ENCODE peak calls at places on chromosomes 11 and 22, in four cellular contexts. One of them, this sample, is unnamed.

GRCh38 chr22:29702931-29703594 is 16.7 kb upstream of the CABP7 start:
- DNase-seq in HepG2: no peak
- DNase-seq in K562: no peak
- DNase-seq in H1: no peak
- DNase-seq in this sample: no peak

GRCh38 chr11:36306888-36307287 is 10.8 kb downstream of the PRR5L start:
- DNase-seq in HepG2: peak; percentile 36
- DNase-seq in K562: peak; percentile 31
- DNase-seq in H1: no peak
- DNase-seq in this sample: no peak

GRCh38 chr11:104609297-104609696 is 289.0 kb downstream of the CASP12 start:
- DNase-seq in HepG2: peak; percentile 24
- DNase-seq in K562: no peak
- DNase-seq in H1: peak; percentile 7
- DNase-seq in this sample: peak; percentile 80

GRCh38 chr22:42949159-42949558 is 65.8 kb downstream of the PACSIN2 start:
- DNase-seq in HepG2: no peak
- DNase-seq in K562: no peak
- DNase-seq in H1: no peak
- DNase-seq in this sample: peak; percentile 66

GRCh38 chr11:70281114-70281729 is 10.7 kb downstream of the PPFIA1 start:
- DNase-seq in HepG2: no peak
- DNase-seq in K562: no peak
- DNase-seq in H1: no peak
- DNase-seq in this sample: peak; percentile 67

GRCh38 chr22:46931414-46931813 is 169.0 kb downstream of the TBC1D22A start:
- DNase-seq in HepG2: no peak
- DNase-seq in K562: peak; percentile 9
- DNase-seq in H1: no peak
- DNase-seq in this sample: no peak

GRCh38 chr11:78499971-78500370 is 74.7 kb downstream of the NARS2 start:
- DNase-seq in HepG2: no peak
- DNase-seq in K562: no peak
- DNase-seq in H1: no peak
- DNase-seq in this sample: peak; percentile 5

GRCh38 chr11:5887172-5887571 is 5.8 kb upstream of the OR52E5 start:
- DNase-seq in HepG2: no peak
- DNase-seq in K562: no peak
- DNase-seq in H1: no peak
- DNase-seq in this sample: no peak

GRCh38 chr11:119774180-119774763 is 45.3 kb upstream of the NECTIN1 start:
- DNase-seq in HepG2: peak; percentile 16
- DNase-seq in K562: peak; percentile 36
- DNase-seq in H1: no peak
- DNase-seq in this sample: peak; percentile 10

GRCh38 chr11:1765871-1766718 is 2.4 kb upstream of the CTSD start:
- DNase-seq in HepG2: no peak
- DNase-seq in K562: peak; percentile 25
- DNase-seq in H1: no peak
- DNase-seq in this sample: no peak

DNA sequence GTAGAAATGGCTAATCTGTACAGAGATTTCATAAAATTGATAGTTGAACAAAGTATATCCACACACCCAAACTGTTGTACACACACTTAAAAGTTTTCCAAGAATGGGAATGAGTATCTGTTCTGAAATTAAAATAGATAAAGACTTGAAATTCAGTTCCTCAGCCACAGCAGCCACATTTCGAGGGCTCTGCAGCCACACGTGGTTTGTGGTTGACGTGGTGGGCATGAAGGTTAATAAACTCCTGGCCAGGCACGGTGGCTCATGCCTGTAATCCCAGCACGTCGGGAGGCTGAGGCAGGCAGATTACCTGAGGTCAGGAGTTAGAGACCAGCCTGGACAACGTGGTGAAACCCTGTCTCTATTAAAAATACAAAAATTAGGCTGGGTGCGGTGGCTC is 24.0 kb downstream of the TPST2 start:
- DNase-seq in HepG2: no peak
- DNase-seq in K562: no peak
- DNase-seq in H1: no peak
- DNase-seq in this sample: no peak
- TF ChIP-seq JUN in HepG2: no peak
- TF ChIP-seq JUN in K562: no peak
- TF ChIP-seq JUN in H1: no peak
- TF ChIP-seq JUN in this sample: no peak

GRCh38 chr22:25110846-25111578 is 88.6 kb upstream of the CRYBB3 start:
- DNase-seq in HepG2: peak; percentile 91
- DNase-seq in K562: peak; percentile 40
- DNase-seq in H1: peak; percentile 61
- DNase-seq in this sample: peak; percentile 96
- H3K36me3 ChIP-seq in HepG2: no peaks in the 10 kb centered on the region
- H3K36me3 ChIP-seq in K562: no peaks in the 10 kb centered on the region
- H3K36me3 ChIP-seq in H1: no peaks in the 10 kb centered on the region
- H3K36me3 ChIP-seq in this sample: no peaks in the 10 kb centered on the region

DNA sequence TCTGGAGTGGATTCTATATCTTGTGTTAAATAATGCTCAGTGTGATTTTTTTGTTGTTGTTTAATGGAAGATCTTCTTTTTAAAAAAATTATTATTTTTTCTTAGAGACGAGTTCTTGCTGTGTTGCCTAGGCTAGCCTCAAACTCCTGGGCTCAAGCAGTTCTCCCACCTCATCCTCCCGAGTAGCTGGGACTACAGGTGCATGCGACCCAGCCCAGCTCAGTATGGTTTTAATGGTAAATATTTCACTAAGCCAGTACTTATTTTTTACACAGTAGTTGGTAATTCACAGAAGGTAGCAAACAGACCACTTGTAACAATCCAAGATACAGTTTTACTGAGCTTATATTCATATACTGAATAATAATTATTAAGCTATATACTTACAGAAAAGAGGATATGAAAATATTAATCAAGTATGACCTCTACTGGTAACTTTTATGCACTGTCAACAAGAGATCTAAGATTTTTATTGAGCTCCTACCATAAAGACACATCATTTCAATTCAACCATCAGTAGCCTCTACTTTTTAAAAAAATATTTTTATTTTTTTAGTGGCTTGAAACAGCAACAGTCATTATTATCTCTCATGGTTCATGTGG is 6.1 kb upstream of the CD59 start:
- DNase-seq in HepG2: no peak
- DNase-seq in K562: no peak
- DNase-seq in H1: no peak
- DNase-seq in this sample: peak; percentile 62
- TF ChIP-seq JUN in HepG2: no peak
- TF ChIP-seq JUN in K562: no peak
- TF ChIP-seq JUN in H1: no peak
- TF ChIP-seq JUN in this sample: no peak

GRCh38 chr11:68931911-68932310 is 28.2 kb downstream of the IGHMBP2 start:
- DNase-seq in HepG2: no peak
- DNase-seq in K562: no peak
- DNase-seq in H1: no peak
- DNase-seq in this sample: no peak

GRCh38 chr11:68929706-68930605 is 26.3 kb downstream of the IGHMBP2 start:
- DNase-seq in HepG2: no peak
- DNase-seq in K562: no peak
- DNase-seq in H1: no peak
- DNase-seq in this sample: no peak

GRCh38 chr11:68932358-68932757 is 28.7 kb downstream of the IGHMBP2 start:
- DNase-seq in HepG2: no peak
- DNase-seq in K562: no peak
- DNase-seq in H1: no peak
- DNase-seq in this sample: no peak

GRCh38 chr11:68932933-68933577 is 29.4 kb downstream of the IGHMBP2 start:
- DNase-seq in HepG2: no peak
- DNase-seq in K562: no peak
- DNase-seq in H1: no peak
- DNase-seq in this sample: no peak

DNA sequence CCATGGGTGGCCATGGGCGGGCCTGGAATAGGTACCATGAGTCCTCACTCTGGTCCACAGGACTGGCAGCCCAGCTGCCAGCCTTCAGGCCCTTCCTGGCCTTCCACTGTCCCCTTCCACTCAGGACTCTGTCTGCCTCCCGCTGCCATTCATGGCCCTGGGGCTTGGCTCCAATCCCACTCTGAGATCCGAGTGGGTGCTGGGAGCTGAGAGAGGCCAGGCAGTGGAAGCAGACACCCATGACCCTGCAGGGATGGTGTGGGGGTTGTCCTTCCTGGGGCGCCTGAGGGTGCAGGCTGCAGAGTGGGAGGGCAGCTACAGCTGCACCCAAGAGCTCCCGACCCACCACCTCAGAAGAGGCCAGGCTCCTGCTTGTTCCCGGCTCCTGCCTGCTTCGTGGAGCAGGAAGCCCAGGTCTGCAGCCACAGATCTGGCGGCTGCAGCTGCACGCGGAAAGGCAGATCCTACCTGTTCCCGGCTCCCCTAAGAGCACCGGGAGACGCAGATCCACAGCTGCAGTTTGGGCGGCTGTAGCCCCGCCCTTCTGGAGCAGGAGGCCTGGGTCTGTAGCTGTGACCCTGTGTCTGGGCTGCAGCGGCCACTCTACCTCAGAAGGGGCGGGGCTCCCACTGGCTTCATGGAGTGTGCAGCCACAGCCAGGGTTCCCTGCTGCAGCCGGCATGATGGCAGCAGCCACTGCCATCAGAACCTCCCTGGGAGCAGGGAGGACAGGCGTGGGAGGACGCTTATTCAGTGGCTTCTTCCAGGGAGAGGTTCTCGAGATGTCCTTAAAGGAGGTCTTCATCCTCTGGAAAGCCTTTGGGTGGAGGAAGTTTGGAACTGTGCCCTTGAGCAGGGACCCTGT is 27.5 kb downstream of the IGHMBP2 start:
- DNase-seq in HepG2: no peak
- DNase-seq in K562: no peak
- DNase-seq in H1: no peak
- DNase-seq in this sample: no peak
- H3K36me3 ChIP-seq in HepG2: peaks cover 18% of the 10 kb centered on the region
- H3K36me3 ChIP-seq in K562: peaks cover 87% of the 10 kb centered on the region
- H3K36me3 ChIP-seq in H1: peaks cover 8% of the 10 kb centered on the region
- H3K36me3 ChIP-seq in this sample: peaks cover 44% of the 10 kb centered on the region

GRCh38 chr11:14318581-14318981 is 40.4 kb downstream of the RRAS2 start:
- DNase-seq in HepG2: no peak
- DNase-seq in K562: no peak
- DNase-seq in H1: no peak
- DNase-seq in this sample: peak; percentile 64
- TF ChIP-seq JUN in HepG2: no peak
- TF ChIP-seq JUN in K562: no peak
- TF ChIP-seq JUN in H1: no peak
- TF ChIP-seq JUN in this sample: no peak

GRCh38 chr22:36306227-36306626 is 53.3 kb downstream of the APOL1 start:
- DNase-seq in HepG2: no peak
- DNase-seq in K562: no peak
- DNase-seq in H1: no peak
- DNase-seq in this sample: no peak

GRCh38 chr22:36303874-36304273 is 50.9 kb downstream of the APOL1 start:
- DNase-seq in HepG2: no peak
- DNase-seq in K562: no peak
- DNase-seq in H1: no peak
- DNase-seq in this sample: no peak

GRCh38 chr22:36305813-36306212 is 52.9 kb downstream of the APOL1 start:
- DNase-seq in HepG2: no peak
- DNase-seq in K562: no peak
- DNase-seq in H1: no peak
- DNase-seq in this sample: no peak

GRCh38 chr22:36303115-36303467 is 50.2 kb downstream of the APOL1 start:
- DNase-seq in HepG2: no peak
- DNase-seq in K562: no peak
- DNase-seq in H1: no peak
- DNase-seq in this sample: no peak

GRCh38 chr22:36304429-36304828 is 51.5 kb downstream of the APOL1 start:
- DNase-seq in HepG2: no peak
- DNase-seq in K562: no peak
- DNase-seq in H1: no peak
- DNase-seq in this sample: peak; percentile 64
- H3K36me3 ChIP-seq in HepG2: peaks cover 57% of the 10 kb centered on the region
- H3K36me3 ChIP-seq in K562: peaks cover 83% of the 10 kb centered on the region
- H3K36me3 ChIP-seq in H1: peaks cover 84% of the 10 kb centered on the region
- H3K36me3 ChIP-seq in this sample: peaks cover 83% of the 10 kb centered on the region

GRCh38 chr22:37781434-37782059 is 26.2 kb upstream of the GCAT start:
- DNase-seq in HepG2: peak; percentile 42
- DNase-seq in K562: no peak
- DNase-seq in H1: no peak
- DNase-seq in this sample: no peak
- TF ChIP-seq JUN in HepG2: no peak
- TF ChIP-seq JUN in K562: no peak
- TF ChIP-seq JUN in H1: no peak
- TF ChIP-seq JUN in this sample: no peak

DNA sequence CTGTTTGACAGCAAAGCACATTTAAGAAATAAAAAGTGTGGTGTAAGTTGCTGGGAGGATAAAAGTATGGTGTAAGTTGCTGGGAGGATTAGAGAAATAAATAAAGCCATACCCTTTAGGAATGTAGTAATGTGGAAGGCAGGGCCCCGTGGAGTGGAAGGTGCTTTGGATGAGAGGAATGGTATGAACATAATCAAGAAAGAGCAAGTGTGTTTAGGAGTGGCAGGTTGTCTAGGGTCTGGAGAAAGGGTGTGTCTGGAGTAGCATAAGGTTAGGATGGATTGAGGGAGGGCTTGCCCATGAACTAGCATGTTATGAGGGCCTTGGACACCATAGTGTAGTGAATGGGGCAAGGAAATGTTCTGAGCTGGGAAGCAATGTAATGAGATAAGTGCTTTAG is 18.1 kb downstream of the MRPL16 start:
- DNase-seq in HepG2: no peak
- DNase-seq in K562: no peak
- DNase-seq in H1: no peak
- DNase-seq in this sample: no peak
- H3K36me3 ChIP-seq in HepG2: peaks cover 20% of the 10 kb centered on the region
- H3K36me3 ChIP-seq in K562: peaks cover 100% of the 10 kb centered on the region
- H3K36me3 ChIP-seq in H1: peaks cover 78% of the 10 kb centered on the region
- H3K36me3 ChIP-seq in this sample: peaks cover 8% of the 10 kb centered on the region

GRCh38 chr11:45887587-45887986 is 2.1 kb downstream of the MAPK8IP1 start:
- DNase-seq in HepG2: no peak
- DNase-seq in K562: no peak
- DNase-seq in H1: no peak
- DNase-seq in this sample: no peak
- TF ChIP-seq JUN in HepG2: no peak
- TF ChIP-seq JUN in K562: no peak
- TF ChIP-seq JUN in H1: no peak
- TF ChIP-seq JUN in this sample: no peak

This sample was measured in endothelial cell of umbilical vein.